ENCODE peak calls at places on chromosomes 5 and 9, in eight cellular contexts. One of them, this sample, is unnamed.

GRCh38 chr5:16685069-16685468 is 68.3 kb upstream of the RETREG1 start:
- DNase-seq in CD4-positive, alpha-beta T cell: no peak
- DNase-seq in cardiac muscle cell: peak
- DNase-seq in kidney epithelial cell: no peak
- DNase-seq in hepatocyte: no peak
- DNase-seq in AG09309: no peak
- DNase-seq in neural progenitor cell: no peak
- DNase-seq in CD8-positive, alpha-beta T cell: no peak
- DNase-seq in this sample: no peak

GRCh38 chr9:97570899-97571298 is 62.3 kb downstream of the TSTD2 start:
- DNase-seq in CD4-positive, alpha-beta T cell: no peak
- DNase-seq in cardiac muscle cell: no peak
- DNase-seq in kidney epithelial cell: no peak
- DNase-seq in hepatocyte: no peak
- DNase-seq in AG09309: no peak
- DNase-seq in neural progenitor cell: no peak
- DNase-seq in CD8-positive, alpha-beta T cell: no peak
- DNase-seq in this sample: no peak

GRCh38 chr5:141186897-141187512 is at the start of gene PCDHB9:
- DNase-seq in CD4-positive, alpha-beta T cell: no peak
- DNase-seq in cardiac muscle cell: peak
- DNase-seq in kidney epithelial cell: no peak
- DNase-seq in hepatocyte: peak
- DNase-seq in AG09309: no peak
- DNase-seq in neural progenitor cell: peak
- DNase-seq in CD8-positive, alpha-beta T cell: no peak
- DNase-seq in this sample: no peak

GRCh38 chr9:97518909-97519307 is 17.4 kb downstream of the TMOD1 start:
- DNase-seq in CD4-positive, alpha-beta T cell: no peak
- DNase-seq in cardiac muscle cell: peak
- DNase-seq in kidney epithelial cell: peak
- DNase-seq in hepatocyte: peak
- DNase-seq in AG09309: peak
- DNase-seq in neural progenitor cell: no peak
- DNase-seq in CD8-positive, alpha-beta T cell: no peak
- DNase-seq in this sample: no peak

GRCh38 chr5:61790678-61791077 is 458.6 kb downstream of the ZSWIM6 start:
- DNase-seq in CD4-positive, alpha-beta T cell: no peak
- DNase-seq in cardiac muscle cell: no peak
- DNase-seq in kidney epithelial cell: no peak
- DNase-seq in hepatocyte: peak
- DNase-seq in AG09309: no peak
- DNase-seq in neural progenitor cell: no peak
- DNase-seq in CD8-positive, alpha-beta T cell: no peak
- DNase-seq in this sample: no peak

GRCh38 chr5:80246995-80247729 is 8.7 kb downstream of the SERINC5 start:
- DNase-seq in CD4-positive, alpha-beta T cell: no peak
- DNase-seq in cardiac muscle cell: peak
- DNase-seq in kidney epithelial cell: peak
- DNase-seq in hepatocyte: peak
- DNase-seq in AG09309: peak
- DNase-seq in neural progenitor cell: peak
- DNase-seq in CD8-positive, alpha-beta T cell: peak
- DNase-seq in this sample: no peak

GRCh38 chr9:124258765-124259272 is 1.1 kb downstream of the NEK6 start:
- DNase-seq in CD4-positive, alpha-beta T cell: no peak
- DNase-seq in cardiac muscle cell: no peak
- DNase-seq in kidney epithelial cell: no peak
- DNase-seq in hepatocyte: no peak
- DNase-seq in AG09309: no peak
- DNase-seq in neural progenitor cell: peak
- DNase-seq in CD8-positive, alpha-beta T cell: no peak
- DNase-seq in this sample: no peak

GRCh38 chr5:17316973-17317459 is 99.6 kb downstream of the BASP1 start:
- DNase-seq in CD4-positive, alpha-beta T cell: no peak
- DNase-seq in cardiac muscle cell: peak
- DNase-seq in kidney epithelial cell: no peak
- DNase-seq in hepatocyte: no peak
- DNase-seq in AG09309: peak
- DNase-seq in neural progenitor cell: no peak
- DNase-seq in CD8-positive, alpha-beta T cell: no peak
- DNase-seq in this sample: no peak

GRCh38 chr5:1246711-1247431 is 21.7 kb downstream of the SLC6A18 start:
- DNase-seq in CD4-positive, alpha-beta T cell: no peak
- DNase-seq in cardiac muscle cell: peak
- DNase-seq in kidney epithelial cell: no peak
- DNase-seq in hepatocyte: peak
- DNase-seq in AG09309: no peak
- DNase-seq in neural progenitor cell: peak
- DNase-seq in CD8-positive, alpha-beta T cell: peak
- DNase-seq in this sample: no peak

GRCh38 chr9:100112677-100113336 is 13.8 kb downstream of the INVS start:
- DNase-seq in CD4-positive, alpha-beta T cell: no peak
- DNase-seq in cardiac muscle cell: no peak
- DNase-seq in kidney epithelial cell: no peak
- DNase-seq in hepatocyte: no peak
- DNase-seq in AG09309: no peak
- DNase-seq in neural progenitor cell: peak
- DNase-seq in CD8-positive, alpha-beta T cell: no peak
- DNase-seq in this sample: no peak

GRCh38 chr9:127180457-127181314 is 58.3 kb upstream of the ANGPTL2 start:
- DNase-seq in CD4-positive, alpha-beta T cell: no peak
- DNase-seq in cardiac muscle cell: no peak
- DNase-seq in kidney epithelial cell: no peak
- DNase-seq in hepatocyte: no peak
- DNase-seq in AG09309: no peak
- DNase-seq in neural progenitor cell: no peak
- DNase-seq in CD8-positive, alpha-beta T cell: no peak
- DNase-seq in this sample: peak

GRCh38 chr5:147458581-147458980 is 51.3 kb downstream of the DPYSL3 start:
- DNase-seq in CD4-positive, alpha-beta T cell: no peak
- DNase-seq in cardiac muscle cell: no peak
- DNase-seq in kidney epithelial cell: no peak
- DNase-seq in hepatocyte: no peak
- DNase-seq in AG09309: no peak
- DNase-seq in neural progenitor cell: no peak
- DNase-seq in CD8-positive, alpha-beta T cell: no peak
- DNase-seq in this sample: no peak

GRCh38 chr5:149611327-149611726 is 30.0 kb downstream of the ARHGEF37 start:
- DNase-seq in CD4-positive, alpha-beta T cell: no peak
- DNase-seq in cardiac muscle cell: peak
- DNase-seq in kidney epithelial cell: no peak
- DNase-seq in hepatocyte: peak
- DNase-seq in AG09309: peak
- DNase-seq in neural progenitor cell: no peak
- DNase-seq in CD8-positive, alpha-beta T cell: no peak
- DNase-seq in this sample: no peak

GRCh38 chr9:125971050-125971449 is 223.9 kb downstream of the PBX3 start:
- DNase-seq in CD4-positive, alpha-beta T cell: no peak
- DNase-seq in cardiac muscle cell: no peak
- DNase-seq in kidney epithelial cell: no peak
- DNase-seq in hepatocyte: no peak
- DNase-seq in AG09309: no peak
- DNase-seq in neural progenitor cell: no peak
- DNase-seq in CD8-positive, alpha-beta T cell: no peak
- DNase-seq in this sample: no peak

GRCh38 chr5:134523543-134524136 is 1.8 kb upstream of the JADE2 start:
- DNase-seq in CD4-positive, alpha-beta T cell: no peak
- DNase-seq in cardiac muscle cell: no peak
- DNase-seq in kidney epithelial cell: no peak
- DNase-seq in hepatocyte: no peak
- DNase-seq in AG09309: no peak
- DNase-seq in neural progenitor cell: no peak
- DNase-seq in CD8-positive, alpha-beta T cell: no peak
- DNase-seq in this sample: no peak

GRCh38 chr9:129617167-129617566 is 3.7 kb downstream of the C9orf50 start:
- DNase-seq in CD4-positive, alpha-beta T cell: no peak
- DNase-seq in cardiac muscle cell: no peak
- DNase-seq in kidney epithelial cell: no peak
- DNase-seq in hepatocyte: peak
- DNase-seq in AG09309: no peak
- DNase-seq in neural progenitor cell: peak
- DNase-seq in CD8-positive, alpha-beta T cell: no peak
- DNase-seq in this sample: no peak

GRCh38 chr9:89779816-89780215 is 175.0 kb downstream of the GADD45G start:
- DNase-seq in CD4-positive, alpha-beta T cell: no peak
- DNase-seq in cardiac muscle cell: no peak
- DNase-seq in kidney epithelial cell: no peak
- DNase-seq in hepatocyte: no peak
- DNase-seq in AG09309: no peak
- DNase-seq in neural progenitor cell: no peak
- DNase-seq in CD8-positive, alpha-beta T cell: no peak
- DNase-seq in this sample: no peak

GRCh38 chr9:125254231-125254630 is 7.4 kb upstream of the GAPVD1 start:
- DNase-seq in CD4-positive, alpha-beta T cell: no peak
- DNase-seq in cardiac muscle cell: no peak
- DNase-seq in kidney epithelial cell: no peak
- DNase-seq in hepatocyte: no peak
- DNase-seq in AG09309: no peak
- DNase-seq in neural progenitor cell: no peak
- DNase-seq in CD8-positive, alpha-beta T cell: no peak
- DNase-seq in this sample: no peak

GRCh38 chr5:89034588-89034987 is 151.6 kb upstream of the MEF2C start:
- DNase-seq in CD4-positive, alpha-beta T cell: no peak
- DNase-seq in cardiac muscle cell: no peak
- DNase-seq in kidney epithelial cell: no peak
- DNase-seq in hepatocyte: no peak
- DNase-seq in AG09309: no peak
- DNase-seq in neural progenitor cell: no peak
- DNase-seq in CD8-positive, alpha-beta T cell: no peak
- DNase-seq in this sample: no peak

GRCh38 chr5:132754947-132755346 is 7.7 kb downstream of the CCNI2 start:
- DNase-seq in CD4-positive, alpha-beta T cell: no peak
- DNase-seq in cardiac muscle cell: peak
- DNase-seq in kidney epithelial cell: no peak
- DNase-seq in hepatocyte: no peak
- DNase-seq in AG09309: no peak
- DNase-seq in neural progenitor cell: peak
- DNase-seq in CD8-positive, alpha-beta T cell: no peak
- DNase-seq in this sample: no peak

GRCh38 chr5:134714120-134714519 is 24.2 kb upstream of the CAMLG start:
- DNase-seq in CD4-positive, alpha-beta T cell: no peak
- DNase-seq in cardiac muscle cell: no peak
- DNase-seq in kidney epithelial cell: no peak
- DNase-seq in hepatocyte: no peak
- DNase-seq in AG09309: no peak
- DNase-seq in neural progenitor cell: peak
- DNase-seq in CD8-positive, alpha-beta T cell: no peak
- DNase-seq in this sample: no peak

GRCh38 chr5:172486451-172486850 is 32.1 kb upstream of the SH3PXD2B start:
- DNase-seq in CD4-positive, alpha-beta T cell: no peak
- DNase-seq in cardiac muscle cell: no peak
- DNase-seq in kidney epithelial cell: no peak
- DNase-seq in hepatocyte: no peak
- DNase-seq in AG09309: no peak
- DNase-seq in neural progenitor cell: no peak
- DNase-seq in CD8-positive, alpha-beta T cell: no peak
- DNase-seq in this sample: no peak

GRCh38 chr5:172484664-172485063 is 30.3 kb upstream of the SH3PXD2B start:
- DNase-seq in CD4-positive, alpha-beta T cell: no peak
- DNase-seq in cardiac muscle cell: no peak
- DNase-seq in kidney epithelial cell: no peak
- DNase-seq in hepatocyte: no peak
- DNase-seq in AG09309: no peak
- DNase-seq in neural progenitor cell: no peak
- DNase-seq in CD8-positive, alpha-beta T cell: no peak
- DNase-seq in this sample: no peak

GRCh38 chr5:172487671-172488070 is 33.3 kb upstream of the SH3PXD2B start:
- DNase-seq in CD4-positive, alpha-beta T cell: no peak
- DNase-seq in cardiac muscle cell: peak
- DNase-seq in kidney epithelial cell: no peak
- DNase-seq in hepatocyte: no peak
- DNase-seq in AG09309: no peak
- DNase-seq in neural progenitor cell: no peak
- DNase-seq in CD8-positive, alpha-beta T cell: no peak
- DNase-seq in this sample: no peak

GRCh38 chr5:172486912-172487311 is 32.6 kb upstream of the SH3PXD2B start:
- DNase-seq in CD4-positive, alpha-beta T cell: no peak
- DNase-seq in cardiac muscle cell: no peak
- DNase-seq in kidney epithelial cell: no peak
- DNase-seq in hepatocyte: no peak
- DNase-seq in AG09309: no peak
- DNase-seq in neural progenitor cell: no peak
- DNase-seq in CD8-positive, alpha-beta T cell: no peak
- DNase-seq in this sample: no peak

GRCh38 chr5:172485511-172486202 is 31.3 kb upstream of the SH3PXD2B start:
- DNase-seq in CD4-positive, alpha-beta T cell: no peak
- DNase-seq in cardiac muscle cell: no peak
- DNase-seq in kidney epithelial cell: no peak
- DNase-seq in hepatocyte: no peak
- DNase-seq in AG09309: no peak
- DNase-seq in neural progenitor cell: no peak
- DNase-seq in CD8-positive, alpha-beta T cell: no peak
- DNase-seq in this sample: no peak
- TF ChIP-seq CTCF in CD4-positive, alpha-beta T cell: no peak
- TF ChIP-seq CTCF in cardiac muscle cell: no peak
- TF ChIP-seq CTCF in kidney epithelial cell: no peak
- TF ChIP-seq CTCF in hepatocyte: no peak
- TF ChIP-seq CTCF in AG09309: no peak
- TF ChIP-seq CTCF in neural progenitor cell: no peak
- TF ChIP-seq CTCF in CD8-positive, alpha-beta T cell: no peak
- TF ChIP-seq CTCF in this sample: no peak

GRCh38 chr5:110333384-110333783 is 393.1 kb downstream of the TMEM232 start:
- DNase-seq in CD4-positive, alpha-beta T cell: no peak
- DNase-seq in cardiac muscle cell: peak
- DNase-seq in kidney epithelial cell: no peak
- DNase-seq in hepatocyte: peak
- DNase-seq in AG09309: no peak
- DNase-seq in neural progenitor cell: peak
- DNase-seq in CD8-positive, alpha-beta T cell: no peak
- DNase-seq in this sample: no peak
- TF ChIP-seq CTCF in CD4-positive, alpha-beta T cell: no peak
- TF ChIP-seq CTCF in cardiac muscle cell: no peak
- TF ChIP-seq CTCF in kidney epithelial cell: peak
- TF ChIP-seq CTCF in hepatocyte: peak
- TF ChIP-seq CTCF in AG09309: no peak
- TF ChIP-seq CTCF in neural progenitor cell: peak
- TF ChIP-seq CTCF in CD8-positive, alpha-beta T cell: no peak
- TF ChIP-seq CTCF in this sample: peak

GRCh38 chr5:174056064-174056842 is 10.7 kb downstream of the NSG2 start:
- DNase-seq in CD4-positive, alpha-beta T cell: no peak
- DNase-seq in cardiac muscle cell: no peak
- DNase-seq in kidney epithelial cell: no peak
- DNase-seq in hepatocyte: no peak
- DNase-seq in AG09309: no peak
- DNase-seq in neural progenitor cell: no peak
- DNase-seq in CD8-positive, alpha-beta T cell: no peak
- DNase-seq in this sample: no peak
- TF ChIP-seq CTCF in CD4-positive, alpha-beta T cell: no peak
- TF ChIP-seq CTCF in cardiac muscle cell: no peak
- TF ChIP-seq CTCF in kidney epithelial cell: peak
- TF ChIP-seq CTCF in hepatocyte: no peak
- TF ChIP-seq CTCF in AG09309: no peak
- TF ChIP-seq CTCF in neural progenitor cell: peak
- TF ChIP-seq CTCF in CD8-positive, alpha-beta T cell: no peak
- TF ChIP-seq CTCF in this sample: peak

DNA sequence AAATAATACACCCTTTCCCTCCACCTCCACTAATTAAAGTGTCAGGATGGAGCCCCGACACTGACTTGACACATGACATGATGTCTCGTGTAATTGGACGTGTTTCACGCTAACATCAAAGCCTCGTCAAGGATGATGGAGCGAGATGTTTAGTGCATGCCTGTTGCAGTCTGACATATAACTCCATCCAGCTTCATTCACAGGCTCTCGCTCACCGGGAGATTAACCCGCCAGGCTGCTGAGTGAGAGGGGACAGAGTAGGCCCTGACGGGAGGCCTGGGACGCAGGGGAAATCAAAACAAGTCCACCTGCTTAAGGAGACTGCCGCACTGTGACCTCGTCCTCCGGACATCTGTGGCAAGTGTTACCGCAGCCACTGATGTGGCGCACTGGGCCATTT is 263.5 kb downstream of the SLIT3 start:
- DNase-seq in CD4-positive, alpha-beta T cell: no peak
- DNase-seq in cardiac muscle cell: no peak
- DNase-seq in kidney epithelial cell: no peak
- DNase-seq in hepatocyte: no peak
- DNase-seq in AG09309: no peak
- DNase-seq in neural progenitor cell: peak
- DNase-seq in CD8-positive, alpha-beta T cell: no peak
- DNase-seq in this sample: no peak
- TF ChIP-seq CTCF in CD4-positive, alpha-beta T cell: no peak
- TF ChIP-seq CTCF in cardiac muscle cell: no peak
- TF ChIP-seq CTCF in kidney epithelial cell: no peak
- TF ChIP-seq CTCF in hepatocyte: no peak
- TF ChIP-seq CTCF in AG09309: no peak
- TF ChIP-seq CTCF in neural progenitor cell: no peak
- TF ChIP-seq CTCF in CD8-positive, alpha-beta T cell: no peak
- TF ChIP-seq CTCF in this sample: no peak